ENCODE peak calls at places on chromosomes 6 and 20, in six cellular contexts. Q is NAMALWA; C is stimulated activated CD4-positive, alpha-beta T cell treated with anti-CD3 and anti-CD28 coated beads, Interleukin-2, amount 100 ng/mL, for 24 hours; S is mucosa of gallbladder; R is stimulated activated CD8-positive, alpha-beta memory T cell treated with anti-CD3 and anti-CD28 coated beads, Interleukin-15, amount 100 ng/mL, for 48 hours; P is bronchial epithelial cell. E is an unnamed sample.

GRCh38 chr6:9464583-9464982 is 950.3 kb downstream of the TFAP2A start:
- DNase-seq in Q (no peak), C (no peak), S (no peak), R (no peak), P (no peak), E (no peak)

GRCh38 chr6:56814308-56814707 is 140.6 kb upstream of the BEND6 start:
- DNase-seq in Q (peak), C (no peak), S (no peak), R (no peak), P (no peak), E (no peak)

GRCh38 chr6:56831334-56831733 is 123.6 kb upstream of the BEND6 start:
- DNase-seq in Q (no peak), C (no peak), S (no peak), R (no peak), P (no peak), E (no peak)

GRCh38 chr6:158773581-158774449 is 45.4 kb downstream of the EZR start:
- DNase-seq in Q (no peak), C (no peak), S (no peak), R (no peak), P (no peak), E (no peak)

GRCh38 chr20:37907677-37908397 is 4.9 kb downstream of the VSTM2L start:
- DNase-seq in Q (no peak), C (no peak), S (peak), R (no peak), P (peak), E (no peak)

GRCh38 chr6:16909599-16910360 is 148.5 kb upstream of the ATXN1 start:
- DNase-seq in Q (no peak), C (no peak), S (no peak), R (no peak), P (no peak), E (no peak)

GRCh38 chr6:56944651-56945050 is 10.3 kb upstream of the BEND6 start:
- DNase-seq in Q (no peak), C (no peak), S (no peak), R (no peak), P (no peak), E (no peak)

GRCh38 chr20:24787071-24787470 is 162.0 kb upstream of the CST7 start:
- DNase-seq in Q (no peak), C (no peak), S (no peak), R (no peak), P (no peak), E (no peak)

GRCh38 chr6:114342826-114343781 is at the start of gene HS3ST5:
- DNase-seq in Q (no peak), C (peak), S (peak), R (no peak), P (no peak), E (no peak)

GRCh38 chr6:49300443-49300842 is 162.6 kb downstream of the MMUT start:
- DNase-seq in Q (no peak), C (no peak), S (no peak), R (no peak), P (no peak), E (no peak)

GRCh38 chr6:131116755-131117360 is 18.4 kb upstream of the AKAP7 start:
- DNase-seq in Q (peak), C (no peak), S (no peak), R (no peak), P (peak), E (peak)

GRCh38 chr20:61447950-61448349 is 195.9 kb downstream of the CDH4 start:
- DNase-seq in Q (no peak), C (no peak), S (no peak), R (no peak), P (no peak), E (no peak)